ENCODE peak calls at places on chromosomes 4 and X, in five cellular contexts. C, T, I, V and X are unnamed samples.
A peak's percentile ranks its signal among the peaks of the same experiment; 100 is the strongest.

GRCh38 chr4:153248641-153249198 is 44.5 kb downstream of the TRIM2 start:
- DNase-seq in I (no peak), C (peak; percentile 80), V (no peak), T (no peak), X (no peak)

GRCh38 chr4:37765741-37766140 is 60.7 kb upstream of the PGM2 start:
- DNase-seq in I (no peak), C (no peak), V (no peak), T (no peak), X (no peak)

GRCh38 chr4:23614284-23614892 is 275.5 kb downstream of the PPARGC1A start:
- DNase-seq in I (peak; percentile 30), V (peak; percentile 21), T (no peak), C (no peak), X (no peak)

GRCh38 chr4:7348946-7349900 is 85.5 kb downstream of the PSAPL1 start:
- DNase-seq in I (no peak), V (no peak), C (no peak), T (no peak), X (no peak)

GRCh38 chrX:81286075-81286474 is 84.2 kb downstream of the SH3BGRL start:
- DNase-seq in C (no peak), T (no peak), V (no peak), I (no peak), X (no peak)

GRCh38 chrX:85084770-85085393 is 81.2 kb downstream of the APOOL start:
- DNase-seq in V (peak; percentile 59), T (no peak), C (no peak), I (no peak), X (no peak)

GRCh38 chr4:65437102-65437501 is 233.2 kb downstream of the EPHA5 start:
- DNase-seq in I (no peak), T (no peak), C (no peak), V (peak; percentile 78), X (no peak)

GRCh38 chr4:70747874-70748273 is 26.1 kb downstream of the RUFY3 start:
- DNase-seq in V (peak; percentile 69), T (no peak), C (no peak), I (no peak), X (no peak)

GRCh38 chr4:152780267-152780811 is 585 bp downstream of the ARFIP1 start:
- DNase-seq in I (no peak), V (peak; percentile 47), C (no peak), T (no peak), X (no peak)

GRCh38 chr4:73139245-73139644 is 69.7 kb upstream of the COX18 start:
- DNase-seq in T (no peak), C (no peak), V (no peak), I (no peak), X (no peak)

GRCh38 chr4:107034091-107034698 is 1.9 kb downstream of the DKK2 start:
- DNase-seq in T (peak; percentile 54), V (peak; percentile 17), I (no peak), C (peak; percentile 75), X (no peak)

GRCh38 chr4:107037188-107037587 is 1.1 kb upstream of the DKK2 start:
- DNase-seq in V (peak; percentile 33), C (peak; percentile 65), I (no peak), T (peak; percentile 87), X (peak; percentile 68)

GRCh38 chr4:107034982-107035710 is 967 bp downstream of the DKK2 start:
- DNase-seq in I (no peak), T (peak; percentile 56), V (peak; percentile 12), C (peak; percentile 72), X (peak; percentile 62)

GRCh38 chr4:107036602-107037151 is 564 bp upstream of the DKK2 start:
- DNase-seq in V (peak; percentile 4), I (no peak), T (no peak), C (no peak), X (peak; percentile 50)

DNA sequence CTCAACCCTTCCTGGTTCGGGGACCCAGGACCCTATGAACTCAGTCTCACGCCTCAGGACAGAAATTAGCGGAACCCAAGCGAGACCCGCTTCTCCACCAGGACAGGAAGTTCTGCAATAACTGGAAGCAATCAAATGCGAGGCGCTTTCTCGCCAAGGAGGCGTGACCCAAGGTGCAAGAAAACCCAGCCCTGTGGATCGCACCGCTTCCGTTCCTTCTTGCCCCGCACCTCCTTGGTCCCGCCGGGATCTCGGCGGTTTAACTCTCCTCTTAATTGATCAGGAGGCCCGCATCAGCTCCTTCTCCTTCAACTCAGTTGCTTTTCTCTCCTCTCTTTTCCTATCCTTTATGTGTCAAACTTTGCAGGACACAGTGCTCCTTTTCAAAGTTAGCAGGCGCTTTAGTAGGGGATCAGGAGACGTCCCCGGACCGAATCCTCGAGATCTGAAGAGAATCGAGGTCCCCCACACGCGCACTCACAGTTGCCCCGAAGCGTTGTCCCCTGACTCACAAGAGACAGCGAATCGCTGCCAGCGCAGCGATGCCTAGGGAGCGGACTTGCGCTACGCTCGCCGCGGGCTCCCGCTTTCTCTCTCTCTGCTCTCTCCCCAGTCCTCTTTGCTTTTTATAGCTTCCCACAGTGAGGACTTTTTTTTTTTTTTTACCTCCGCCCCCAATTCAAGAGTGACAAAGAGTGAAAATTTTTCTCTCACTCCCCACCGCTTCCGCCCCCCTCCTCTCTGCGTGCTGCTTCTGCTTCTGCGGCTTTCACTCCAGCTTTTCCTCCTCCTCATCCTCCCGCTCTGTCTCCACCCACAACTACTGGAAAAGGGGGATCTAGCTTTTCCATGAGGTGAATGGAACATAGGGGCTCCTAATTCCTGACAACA is at the start of gene DKK2:
- DNase-seq in I (no peak), T (peak; percentile 48), V (peak; percentile 22), C (peak; percentile 73), X (no peak)
- H3K4me3 ChIP-seq in I (peak within 1 kb of the TSS; percentile 45), T (peak within 1 kb of the TSS; percentile 26), V (peak within 1 kb of the TSS; percentile 63), C (peak within 1 kb of the TSS; percentile 25), X (peak within 1 kb of the TSS; percentile 75)

GRCh38 chr4:98643760-98644159 is 14.7 kb downstream of the TSPAN5 start:
- DNase-seq in C (no peak), I (no peak), V (no peak), T (no peak), X (no peak)
- H3K4me3 ChIP-seq in C (no peak overlapping the region), I (no peak overlapping the region), V (no peak overlapping the region), T (no peak overlapping the region), X (no peak overlapping the region)

DNA sequence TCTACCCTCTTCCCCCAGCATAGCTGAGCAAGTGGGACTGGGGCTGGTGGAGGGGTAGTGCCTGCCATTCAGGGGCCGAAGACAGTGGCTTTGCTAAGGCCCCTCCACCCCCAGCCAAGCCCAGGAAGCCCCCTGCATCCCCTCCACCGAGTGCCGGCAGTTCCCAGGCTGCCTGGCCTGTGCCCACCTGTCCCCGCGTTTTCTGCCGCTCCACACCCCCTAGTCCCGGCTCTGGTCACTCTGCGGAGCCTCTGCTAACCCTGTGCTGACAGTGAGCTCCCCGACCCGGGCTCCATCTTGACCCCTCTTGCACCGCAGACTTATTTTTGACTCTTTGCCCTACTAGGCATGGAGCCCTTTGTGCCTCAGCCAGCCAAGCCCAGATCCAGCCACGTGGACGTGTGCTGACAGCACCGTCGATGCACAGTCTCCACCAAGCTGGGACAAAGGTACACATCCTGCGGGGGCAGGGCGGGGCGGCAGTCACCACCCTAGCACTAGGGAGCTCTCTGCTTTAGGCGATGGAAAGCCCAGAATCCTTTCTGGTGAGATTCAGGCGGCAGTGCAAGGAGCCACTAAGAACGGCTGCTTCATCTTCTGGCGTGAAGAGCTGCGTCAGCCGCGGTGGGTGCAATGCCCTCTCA is 96.6 kb downstream of the PHKA2 start:
- DNase-seq in C (peak; percentile 77), T (peak; percentile 73), V (no peak), I (no peak), X (no peak)
- H3K4me3 ChIP-seq in C (peak overlapping the region; percentile 39), T (peak overlapping the region; percentile 25), V (no peak overlapping the region), I (no peak overlapping the region), X (peak overlapping the region; percentile 56)

DNA sequence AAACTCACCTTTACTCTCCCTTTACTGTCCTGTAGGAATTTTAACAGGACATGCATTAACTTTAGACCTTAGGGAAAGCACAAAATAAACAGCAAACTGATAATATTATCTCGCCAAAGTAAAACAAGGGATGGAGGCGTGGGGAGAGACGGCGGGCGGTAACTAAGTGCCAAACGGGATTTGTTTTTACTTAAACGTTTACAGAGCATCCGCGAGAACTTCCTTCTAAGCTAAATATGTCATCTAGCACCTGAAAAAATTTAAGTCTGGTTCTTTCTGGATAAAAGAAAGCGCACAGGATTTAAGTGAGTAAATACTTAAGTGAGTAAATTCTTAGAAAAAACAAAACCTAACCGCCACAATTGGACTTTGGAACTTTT is 108.5 kb downstream of the SPRY1 start:
- DNase-seq in V (peak; percentile 45), T (no peak), C (no peak), I (no peak), X (no peak)
- H3K4me3 ChIP-seq in V (peak overlapping the region; percentile 63), T (peak overlapping the region; percentile 39), C (peak overlapping the region; percentile 48), I (peak overlapping the region; percentile 24), X (peak overlapping the region; percentile 63)

GRCh38 chr4:4334798-4335520 is 44.9 kb downstream of the ZBTB49 start:
- DNase-seq in V (peak; percentile 48), T (no peak), C (peak; percentile 91), I (peak; percentile 63), X (no peak)
- H3K4me3 ChIP-seq in V (no peak overlapping the region), T (no peak overlapping the region), C (no peak overlapping the region), I (no peak overlapping the region), X (no peak overlapping the region)